ENCODE peak calls at places on chromosomes 3 and 15, in ten cellular contexts. U is sigmoid colon, R is psoas muscle, X is heart right ventricle, A is tibial nerve, P is heart left ventricle, K is neural crest cell, W is GM23338, J is astrocyte of the spinal cord, Y is GM13977. Q is an unnamed sample.

GRCh38 chr3:170725285-170725731 is 139.4 kb upstream of the SLC7A14 start:
- DNase-seq in Y (no peak), R (no peak), K (no peak), W (no peak), J (no peak), A (no peak), X (no peak), U (no peak), P (no peak), Q (no peak)

GRCh38 chr3:88000853-88001252 is 58.0 kb downstream of the CGGBP1 start:
- DNase-seq in A (no peak), K (peak), P (no peak), Y (no peak), J (peak), W (peak), X (no peak), U (no peak), R (no peak), Q (no peak)

GRCh38 chr15:78479650-78480049 is 27.7 kb upstream of the HYKK start:
- DNase-seq in W (no peak), A (no peak), U (no peak), P (no peak), X (no peak), Y (no peak), J (no peak), R (no peak), K (no peak), Q (no peak)

GRCh38 chr3:71201939-71202338 is 381.6 kb downstream of the FOXP1 start:
- DNase-seq in R (peak), W (peak), K (no peak), Y (no peak), A (peak), X (peak), J (peak), U (peak), P (peak), Q (peak)

GRCh38 chr3:55720614-55721013 is 233.5 kb upstream of the WNT5A start:
- DNase-seq in U (no peak), P (no peak), R (no peak), W (peak), Y (peak), K (no peak), J (peak), X (no peak), A (no peak), Q (no peak)

GRCh38 chr15:25743160-25743908 is 119.8 kb downstream of the ATP10A start:
- DNase-seq in Y (no peak), U (peak), J (no peak), R (no peak), P (no peak), W (no peak), K (no peak), A (no peak), X (no peak), Q (no peak)

GRCh38 chr3:42043116-42043796 is 47.9 kb upstream of the TRAK1 start:
- DNase-seq in A (no peak), Y (no peak), W (peak), U (peak), P (peak), R (no peak), X (peak), J (peak), K (peak), Q (no peak)

GRCh38 chr15:43244092-43244491 is 22.6 kb downstream of the TGM5 start:
- DNase-seq in J (no peak), Y (no peak), K (no peak), R (no peak), A (no peak), X (no peak), P (no peak), U (no peak), W (no peak), Q (no peak)

GRCh38 chr3:60363817-60364216 is 887.4 kb downstream of the FHIT start:
- DNase-seq in J (peak), P (no peak), A (no peak), K (no peak), Y (peak), X (no peak), R (no peak), W (no peak), U (no peak), Q (no peak)

GRCh38 chr15:80072285-80072684 is 12.8 kb downstream of the ZFAND6 start:
- DNase-seq in U (no peak), J (peak), P (peak), X (peak), K (no peak), R (no peak), A (no peak), W (peak), Y (peak), Q (no peak)

GRCh38 chr3:152385761-152386160 is 117.0 kb downstream of the MBNL1 start:
- DNase-seq in J (peak), P (no peak), A (no peak), Y (no peak), W (peak), X (no peak), K (no peak), R (no peak), U (no peak), Q (no peak)

GRCh38 chr15:79071901-79072300 is 18.7 kb downstream of the RASGRF1 start:
- DNase-seq in J (no peak), P (no peak), R (peak), K (no peak), U (peak), X (peak), A (peak), W (no peak), Y (no peak), Q (no peak)

GRCh38 chr3:52532517-52532837 is 1.2 kb downstream of the NT5DC2 start:
- DNase-seq in U (peak), X (no peak), R (no peak), P (peak), K (peak), W (no peak), A (no peak), Y (peak), J (peak), Q (peak)

GRCh38 chr3:41198526-41198925 is 779 bp upstream of the CTNNB1 start:
- DNase-seq in Y (no peak), J (peak), W (no peak), K (no peak), A (peak), P (peak), U (peak), R (peak), X (peak), Q (no peak)

GRCh38 chr3:42014443-42014945 is 52.6 kb upstream of the ULK4 start:
- DNase-seq in K (no peak), W (no peak), P (peak), J (peak), Y (peak), U (no peak), R (no peak), A (no peak), X (no peak), Q (no peak)

GRCh38 chr3:124780767-124781485 is 50.7 kb downstream of the UMPS start:
- DNase-seq in X (peak), P (peak), Y (no peak), W (peak), A (peak), R (peak), U (peak), K (no peak), J (peak), Q (peak)

GRCh38 chr3:100269410-100270217 is 8.8 kb downstream of the TBC1D23 start:
- DNase-seq in A (no peak), W (no peak), U (no peak), X (no peak), P (no peak), J (peak), K (no peak), Y (no peak), R (no peak), Q (no peak)

GRCh38 chr3:13161021-13161759 is 88.0 kb upstream of the IQSEC1 start:
- DNase-seq in R (no peak), W (peak), P (no peak), K (no peak), U (peak), A (no peak), Y (no peak), X (no peak), J (no peak), Q (no peak)

GRCh38 chr3:102471001-102471400 is 36.2 kb downstream of the ZPLD1 start:
- DNase-seq in A (no peak), Y (no peak), R (no peak), J (no peak), K (no peak), W (peak), P (no peak), X (no peak), U (no peak), Q (no peak)

GRCh38 chr3:65776494-65776893 is 262.2 kb downstream of the MAGI1 start:
- DNase-seq in Y (no peak), U (no peak), P (no peak), W (no peak), A (no peak), J (no peak), K (no peak), X (no peak), R (no peak), Q (no peak)

GRCh38 chr15:52010633-52011595 is 8.1 kb upstream of the MAPK6 start:
- DNase-seq in K (no peak), W (no peak), U (peak), A (no peak), Y (no peak), P (no peak), J (peak), R (peak), X (no peak), Q (no peak)

GRCh38 chr15:36832792-36833191 is 253.4 kb downstream of the CDIN1 start:
- DNase-seq in R (no peak), Y (no peak), U (no peak), X (no peak), P (no peak), K (no peak), J (no peak), W (no peak), A (no peak), Q (no peak)

GRCh38 chr15:94297543-94297942 is 66.2 kb downstream of the MCTP2 start:
- DNase-seq in K (no peak), W (no peak), J (no peak), Y (peak), U (no peak), P (no peak), R (no peak), X (no peak), A (no peak), Q (peak)

GRCh38 chr3:12175137-12175593 is 16.5 kb upstream of the TIMP4 start:
- DNase-seq in J (peak), R (no peak), X (no peak), P (no peak), W (no peak), Y (no peak), A (no peak), K (no peak), U (no peak), Q (no peak)

GRCh38 chr15:95024388-95024787 is 793.0 kb downstream of the MCTP2 start:
- DNase-seq in R (no peak), K (no peak), U (no peak), Y (no peak), P (no peak), A (no peak), X (no peak), J (peak), W (peak), Q (no peak)

GRCh38 chr3:59212128-59212764 is 162.4 kb upstream of the CFAP20DC start:
- DNase-seq in X (no peak), W (peak), Y (peak), A (no peak), K (no peak), J (peak), U (no peak), R (no peak), P (no peak), Q (no peak)

GRCh38 chr3:98596902-98597500 is 3.6 kb upstream of the CPOX start:
- DNase-seq in U (no peak), A (no peak), J (peak), W (peak), Y (no peak), P (no peak), X (no peak), R (no peak), K (no peak), Q (peak)

GRCh38 chr3:113606539-113607218 is 74.3 kb downstream of the SIDT1 start:
- DNase-seq in X (no peak), A (no peak), P (no peak), J (no peak), U (no peak), K (no peak), R (no peak), W (peak), Y (peak), Q (peak)

GRCh38 chr3:197298858-197299854 is 744 bp upstream of the DLG1 start:
- DNase-seq in U (peak), Y (peak), K (peak), J (peak), A (no peak), W (peak), X (peak), R (peak), P (peak), Q (peak)

GRCh38 chr15:92624401-92624991 is 31.1 kb downstream of the FAM174B start:
- DNase-seq in J (peak), U (peak), Y (no peak), R (peak), P (peak), A (peak), K (no peak), W (no peak), X (peak), Q (no peak)

GRCh38 chr3:149542375-149543312 is 68.1 kb downstream of the TM4SF4 start:
- DNase-seq in A (no peak), K (no peak), J (peak), W (no peak), Y (no peak), R (no peak), U (no peak), P (no peak), X (no peak), Q (no peak)

GRCh38 chr15:70053703-70054229 is 44.0 kb downstream of the TLE3 start:
- DNase-seq in P (no peak), U (peak), A (no peak), R (no peak), Y (no peak), J (no peak), W (no peak), K (no peak), X (no peak), Q (peak)

GRCh38 chr3:106590259-106590658 is 721.4 kb upstream of the CBLB start:
- DNase-seq in J (no peak), W (no peak), Y (no peak), A (no peak), K (no peak), U (no peak), R (no peak), X (no peak), P (no peak), Q (no peak)

GRCh38 chr15:22989576-22990477 is 9.7 kb upstream of the CYFIP1 start:
- DNase-seq in P (no peak), R (no peak), K (no peak), A (no peak), W (no peak), X (no peak), J (no peak), Y (no peak), U (peak), Q (no peak)
- TF ChIP-seq CTCF in P (no peak), R (no peak), K (no peak), A (no peak), W (peak), X (no peak), J (no peak), Y (no peak), U (no peak), Q (no peak)

GRCh38 chr3:85360742-85361387 is 402.1 kb downstream of the CADM2 start:
- DNase-seq in P (peak), R (peak), X (no peak), A (no peak), U (no peak), Y (peak), W (peak), K (peak), J (peak), Q (no peak)
- TF ChIP-seq CTCF in P (peak), R (peak), X (peak), A (peak), U (no peak), Y (peak), W (peak), K (peak), J (peak), Q (no peak)

GRCh38 chr15:101458158-101458895 is 31.2 kb downstream of the PCSK6 start:
- DNase-seq in U (peak), P (no peak), A (no peak), R (no peak), Y (no peak), X (no peak), K (no peak), W (no peak), J (no peak), Q (no peak)

GRCh38 chr15:101459579-101460300 is 29.8 kb downstream of the PCSK6 start:
- DNase-seq in A (no peak), J (no peak), Y (no peak), P (no peak), X (no peak), W (no peak), U (peak), R (no peak), K (no peak), Q (no peak)

GRCh38 chr15:101463265-101463664 is 26.2 kb downstream of the PCSK6 start:
- DNase-seq in A (no peak), W (no peak), P (no peak), J (no peak), U (no peak), R (no peak), K (no peak), Y (no peak), X (no peak), Q (no peak)

GRCh38 chr15:101458908-101459578 is 30.5 kb downstream of the PCSK6 start:
- DNase-seq in P (no peak), R (peak), J (no peak), U (peak), X (no peak), A (no peak), K (no peak), W (no peak), Y (no peak), Q (no peak)

GRCh38 chr15:101461097-101461496 is 28.4 kb downstream of the PCSK6 start:
- DNase-seq in Y (no peak), X (no peak), K (no peak), W (no peak), J (no peak), U (no peak), A (no peak), P (no peak), R (no peak), Q (no peak)
- TF ChIP-seq CTCF in Y (no peak), X (no peak), K (no peak), W (no peak), J (no peak), U (no peak), A (no peak), P (no peak), R (no peak), Q (no peak)

GRCh38 chr15:29291067-29291466 is 21.4 kb upstream of the NSMCE3 start:
- DNase-seq in A (no peak), J (no peak), U (no peak), P (no peak), W (no peak), X (no peak), Y (no peak), R (no peak), K (no peak), Q (no peak)

GRCh38 chr15:29283371-29283770 is 13.7 kb upstream of the NSMCE3 start:
- DNase-seq in A (no peak), U (no peak), Y (no peak), J (no peak), X (no peak), K (no peak), P (no peak), W (no peak), R (no peak), Q (no peak)

GRCh38 chr15:29294732-29295131 is 25.1 kb upstream of the NSMCE3 start:
- DNase-seq in X (no peak), W (no peak), P (no peak), J (no peak), R (no peak), A (no peak), U (no peak), K (no peak), Y (no peak), Q (no peak)

DNA sequence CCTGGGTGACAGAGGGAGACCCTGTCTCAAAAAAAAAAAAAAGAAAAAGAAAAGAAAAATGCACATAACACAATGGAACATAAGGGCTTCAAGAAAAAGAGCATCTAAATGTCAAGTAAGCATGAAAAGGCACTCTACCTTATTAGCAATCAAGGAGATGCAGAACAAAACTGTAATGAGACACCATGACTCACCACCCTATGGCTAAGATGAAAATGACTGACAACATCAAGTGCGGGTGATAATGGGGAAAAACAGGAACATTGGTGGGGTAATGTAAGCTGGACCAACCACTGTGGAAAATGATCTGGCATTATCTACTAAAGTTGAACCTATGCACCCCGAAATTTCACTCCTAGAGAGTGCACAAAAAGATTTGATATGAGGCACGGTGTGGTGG is 19.6 kb upstream of the NSMCE3 start:
- DNase-seq in U (no peak), P (no peak), R (no peak), K (no peak), W (no peak), X (no peak), J (no peak), Y (no peak), A (no peak), Q (no peak)
- TF ChIP-seq CTCF in U (no peak), P (no peak), R (no peak), K (no peak), W (no peak), X (no peak), J (no peak), Y (no peak), A (no peak), Q (no peak)

GRCh38 chr15:34109775-34110663 is 8.1 kb downstream of the PGBD4 start:
- DNase-seq in W (peak), U (no peak), A (no peak), X (no peak), R (no peak), K (no peak), Y (peak), P (no peak), J (peak), Q (no peak)
- TF ChIP-seq CTCF in W (peak), U (no peak), A (peak), X (peak), R (peak), K (peak), Y (peak), P (peak), J (peak), Q (no peak)

GRCh38 chr15:66399276-66399675 is 12.6 kb downstream of the MAP2K1 start:
- DNase-seq in W (no peak), Y (no peak), U (no peak), P (no peak), J (no peak), A (no peak), X (no peak), K (no peak), R (no peak), Q (no peak)

GRCh38 chr15:66402885-66403284 is 16.2 kb downstream of the MAP2K1 start:
- DNase-seq in A (no peak), Y (no peak), U (no peak), K (no peak), W (no peak), R (no peak), X (no peak), P (no peak), J (no peak), Q (no peak)

GRCh38 chr15:66403323-66403722 is 16.6 kb downstream of the MAP2K1 start:
- DNase-seq in A (no peak), R (no peak), P (no peak), K (no peak), W (no peak), Y (no peak), U (no peak), X (no peak), J (no peak), Q (no peak)

GRCh38 chr15:66400351-66400774 is 13.7 kb downstream of the MAP2K1 start:
- DNase-seq in J (peak), W (no peak), R (no peak), U (no peak), A (no peak), K (no peak), Y (no peak), X (no peak), P (no peak), Q (no peak)

GRCh38 chr15:66401130-66402021 is 14.7 kb downstream of the MAP2K1 start:
- DNase-seq in P (no peak), K (no peak), J (no peak), W (peak), A (no peak), X (no peak), R (no peak), U (no peak), Y (no peak), Q (no peak)
- TF ChIP-seq CTCF in P (no peak), K (no peak), J (no peak), W (peak), A (no peak), X (no peak), R (no peak), U (no peak), Y (peak), Q (no peak)

Q was measured in mucosa of descending colon.